ENCODE peak calls at places on chromosomes 1 and 21, in nine cellular contexts. I, J, Z, R, A, U, K, S and N are unnamed samples.

GRCh38 chr21:30430170-30430655 is at the start of gene KRTAP13-4:
- DNase-seq in U (no peak), R (no peak), Z (no peak), K (no peak), J (no peak), S (no peak), A (no peak), I (no peak), N (no peak)

GRCh38 chr1:184060316-184060715 is 8.8 kb downstream of the TSEN15 start:
- DNase-seq in K (no peak), A (no peak), U (no peak), I (no peak), R (no peak), Z (peak; percentile 42), S (no peak), J (no peak), N (no peak)

GRCh38 chr1:77424236-77424635 is 142.4 kb downstream of the AK5 start:
- DNase-seq in R (no peak), U (no peak), K (no peak), Z (peak; percentile 73), J (no peak), A (no peak), S (no peak), I (no peak), N (no peak)

GRCh38 chr21:17622018-17622417 is 9.3 kb upstream of the BTG3 start:
- DNase-seq in K (no peak), A (no peak), Z (no peak), J (no peak), S (no peak), I (no peak), R (no peak), U (no peak), N (no peak)

GRCh38 chr1:41713557-41714327 is 205.0 kb downstream of the HIVEP3 start:
- DNase-seq in R (no peak), A (no peak), Z (peak; percentile 91), S (peak; percentile 59), U (no peak), J (no peak), K (peak; percentile 38), I (no peak), N (no peak)

GRCh38 chr1:165885305-165885694 is 57.9 kb downstream of the UCK2 start:
- DNase-seq in A (no peak), U (no peak), J (no peak), I (no peak), R (no peak), K (no peak), Z (no peak), S (no peak), N (no peak)

GRCh38 chr1:178510155-178510554 is 2.8 kb upstream of the TEX35 start:
- DNase-seq in I (no peak), U (no peak), S (no peak), K (no peak), Z (peak; percentile 31), R (no peak), J (no peak), A (no peak), N (no peak)

GRCh38 chr1:108050911-108051624 is 86.1 kb upstream of the VAV3 start:
- DNase-seq in K (no peak), R (no peak), S (no peak), U (no peak), A (no peak), J (no peak), Z (no peak), I (no peak), N (no peak)

GRCh38 chr1:27137022-27137542 is 17.8 kb downstream of the SLC9A1 start:
- DNase-seq in K (no peak), I (peak; percentile 89), S (peak; percentile 79), U (peak; percentile 79), Z (peak; percentile 50), A (peak; percentile 60), J (no peak), R (peak; percentile 50), N (no peak)

GRCh38 chr1:160567858-160568682 is 11.2 kb downstream of the CD84 start:
- DNase-seq in S (no peak), I (peak; percentile 72), J (no peak), R (peak; percentile 61), U (peak; percentile 74), K (no peak), A (no peak), Z (no peak), N (no peak)

GRCh38 chr1:11912000-11912399 is 14.2 kb downstream of the KIAA2013 start:
- DNase-seq in U (no peak), S (no peak), J (no peak), A (no peak), K (no peak), I (no peak), R (no peak), Z (no peak), N (no peak)

GRCh38 chr1:29394521-29394921 is 158.2 kb downstream of the PTPRU start:
- DNase-seq in I (no peak), K (no peak), U (no peak), Z (no peak), A (no peak), R (no peak), S (no peak), J (no peak), N (no peak)

GRCh38 chr1:207852576-207853371 is 58.2 kb downstream of the CD34 start:
- DNase-seq in Z (no peak), I (no peak), S (no peak), R (no peak), K (no peak), J (no peak), A (no peak), U (no peak), N (no peak)